ENCODE peak calls at places on chromosome 13, in four cellular contexts. One of them, this sample, is unnamed.
A peak's percentile ranks its signal among the peaks of the same experiment; 100 is the strongest.

GRCh38 chr13:20106751-20107150 is 54.1 kb downstream of the GJA3 start:
- DNase-seq in breast epithelium: no peak
- DNase-seq in esophagus muscularis mucosa: no peak
- DNase-seq in GM12878: no peak
- DNase-seq in this sample: no peak

GRCh38 chr13:37621811-37622361 is 23.3 kb upstream of the POSTN start:
- DNase-seq in esophagus muscularis mucosa: no peak
- DNase-seq in GM12878: no peak
- DNase-seq in breast epithelium: no peak
- DNase-seq in this sample: no peak

GRCh38 chr13:77781804-77782203 is 84.3 kb downstream of the SLAIN1 start:
- DNase-seq in breast epithelium: no peak
- DNase-seq in esophagus muscularis mucosa: no peak
- DNase-seq in GM12878: no peak
- DNase-seq in this sample: no peak

GRCh38 chr13:80011448-80012212 is 329.3 kb downstream of the SPRY2 start:
- DNase-seq in GM12878: no peak
- DNase-seq in breast epithelium: no peak
- DNase-seq in esophagus muscularis mucosa: no peak
- DNase-seq in this sample: no peak

GRCh38 chr13:98467263-98467985 is 109.5 kb downstream of the STK24 start:
- DNase-seq in esophagus muscularis mucosa: no peak
- DNase-seq in GM12878: no peak
- DNase-seq in breast epithelium: no peak
- DNase-seq in this sample: no peak

GRCh38 chr13:113207890-113208423 is 512 bp downstream of the PCID2 start:
- DNase-seq in breast epithelium: no peak
- DNase-seq in esophagus muscularis mucosa: no peak
- DNase-seq in GM12878: no peak
- DNase-seq in this sample: no peak

GRCh38 chr13:38763446-38764381 is 76.8 kb downstream of the FREM2 start:
- DNase-seq in breast epithelium: no peak
- DNase-seq in esophagus muscularis mucosa: no peak
- DNase-seq in GM12878: no peak
- DNase-seq in this sample: no peak

GRCh38 chr13:84658881-84659661 is 776.8 kb upstream of the SLITRK1 start:
- DNase-seq in esophagus muscularis mucosa: no peak
- DNase-seq in breast epithelium: no peak
- DNase-seq in GM12878: no peak
- DNase-seq in this sample: no peak

GRCh38 chr13:48437381-48437780 is 24.5 kb upstream of the LPAR6 start:
- DNase-seq in esophagus muscularis mucosa: no peak
- DNase-seq in breast epithelium: no peak
- DNase-seq in GM12878: no peak
- DNase-seq in this sample: no peak

GRCh38 chr13:23469901-23470525 is 36.5 kb upstream of the SACS start:
- DNase-seq in esophagus muscularis mucosa: no peak
- DNase-seq in GM12878: no peak
- DNase-seq in breast epithelium: no peak
- DNase-seq in this sample: no peak

GRCh38 chr13:80374453-80374852 is 33.5 kb upstream of the SPRY2 start:
- DNase-seq in esophagus muscularis mucosa: no peak
- DNase-seq in GM12878: no peak
- DNase-seq in breast epithelium: no peak
- DNase-seq in this sample: no peak

GRCh38 chr13:110229905-110230563 is 76.9 kb downstream of the COL4A1 start:
- DNase-seq in GM12878: no peak
- DNase-seq in esophagus muscularis mucosa: peak; percentile 66
- DNase-seq in breast epithelium: no peak
- DNase-seq in this sample: no peak

GRCh38 chr13:110232756-110233155 is 74.2 kb downstream of the COL4A1 start:
- DNase-seq in esophagus muscularis mucosa: peak; percentile 90
- DNase-seq in breast epithelium: no peak
- DNase-seq in GM12878: no peak
- DNase-seq in this sample: no peak

GRCh38 chr13:110230661-110231347 is 76.2 kb downstream of the COL4A1 start:
- DNase-seq in GM12878: no peak
- DNase-seq in breast epithelium: no peak
- DNase-seq in esophagus muscularis mucosa: peak; percentile 74
- DNase-seq in this sample: no peak

GRCh38 chr13:110232146-110232545 is 74.8 kb downstream of the COL4A1 start:
- DNase-seq in esophagus muscularis mucosa: peak; percentile 45
- DNase-seq in breast epithelium: no peak
- DNase-seq in GM12878: no peak
- DNase-seq in this sample: no peak

GRCh38 chr13:110231348-110232047 is 75.5 kb downstream of the COL4A1 start:
- DNase-seq in GM12878: no peak
- DNase-seq in esophagus muscularis mucosa: peak; percentile 62
- DNase-seq in breast epithelium: no peak
- DNase-seq in this sample: no peak
- TF ChIP-seq POLR2A in GM12878: no peak
- TF ChIP-seq POLR2A in esophagus muscularis mucosa: no peak
- TF ChIP-seq POLR2A in breast epithelium: no peak
- TF ChIP-seq POLR2A in this sample: no peak

DNA sequence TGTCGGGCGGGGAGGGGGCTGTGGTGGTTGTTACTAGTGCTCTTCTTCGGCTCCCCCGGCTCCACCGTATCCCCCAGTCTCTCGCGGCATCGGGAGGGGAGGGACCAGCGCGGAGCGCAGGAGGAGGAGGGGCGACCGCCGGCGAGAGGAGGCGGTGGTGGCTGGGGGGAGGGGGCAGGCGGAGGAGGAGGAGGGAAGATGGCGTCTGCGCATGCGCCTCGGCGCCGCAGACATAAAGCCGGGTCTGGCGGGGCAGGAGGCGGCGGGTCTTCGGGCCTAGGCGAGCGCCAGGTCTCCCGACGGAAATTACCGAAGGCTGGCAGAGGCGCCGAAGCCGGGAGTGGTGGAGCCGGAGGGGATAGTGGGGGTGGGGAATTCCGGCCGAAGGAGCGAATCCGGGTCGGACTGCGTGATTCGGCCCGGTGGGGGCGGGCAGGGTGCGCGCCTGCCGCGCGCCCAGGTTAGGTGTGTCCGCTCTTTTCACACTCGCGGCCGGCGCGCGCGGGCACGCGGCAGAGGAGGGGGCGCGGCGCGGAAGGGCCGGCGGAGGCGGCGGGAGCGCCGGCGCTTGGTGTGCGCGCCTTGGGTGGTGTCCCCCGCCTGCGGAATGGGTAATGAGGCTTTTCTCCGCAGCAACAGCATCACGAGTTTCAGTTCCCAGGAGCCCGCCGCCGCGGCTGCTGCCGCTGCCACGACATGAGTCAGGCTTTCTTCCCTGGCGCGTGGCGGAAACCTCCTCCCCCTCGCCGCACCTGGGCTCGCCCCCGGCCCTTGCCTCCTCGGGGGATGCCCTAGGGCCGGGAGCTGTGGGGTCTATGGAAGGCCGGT is 1.3 kb upstream of the TSC22D1 start:
- DNase-seq in GM12878: peak; percentile 45
- DNase-seq in breast epithelium: peak; percentile 95
- DNase-seq in esophagus muscularis mucosa: peak; percentile 98
- DNase-seq in this sample: peak; percentile 75
- TF ChIP-seq POLR2A in GM12878: peak; percentile 66
- TF ChIP-seq POLR2A in breast epithelium: peak; percentile 9
- TF ChIP-seq POLR2A in esophagus muscularis mucosa: no peak
- TF ChIP-seq POLR2A in this sample: no peak

GRCh38 chr13:82898625-82899024 is 983.6 kb downstream of the SLITRK1 start:
- DNase-seq in esophagus muscularis mucosa: no peak
- DNase-seq in GM12878: no peak
- DNase-seq in breast epithelium: no peak
- DNase-seq in this sample: no peak
- TF ChIP-seq POLR2A in esophagus muscularis mucosa: no peak
- TF ChIP-seq POLR2A in GM12878: no peak
- TF ChIP-seq POLR2A in breast epithelium: no peak
- TF ChIP-seq POLR2A in this sample: no peak

GRCh38 chr13:40982772-40983171 is 36.3 kb downstream of the ELF1 start:
- DNase-seq in breast epithelium: no peak
- DNase-seq in GM12878: peak; percentile 84
- DNase-seq in esophagus muscularis mucosa: no peak
- DNase-seq in this sample: no peak
- TF ChIP-seq POLR2A in breast epithelium: no peak
- TF ChIP-seq POLR2A in GM12878: no peak
- TF ChIP-seq POLR2A in esophagus muscularis mucosa: no peak
- TF ChIP-seq POLR2A in this sample: peak; percentile 59

DNA sequence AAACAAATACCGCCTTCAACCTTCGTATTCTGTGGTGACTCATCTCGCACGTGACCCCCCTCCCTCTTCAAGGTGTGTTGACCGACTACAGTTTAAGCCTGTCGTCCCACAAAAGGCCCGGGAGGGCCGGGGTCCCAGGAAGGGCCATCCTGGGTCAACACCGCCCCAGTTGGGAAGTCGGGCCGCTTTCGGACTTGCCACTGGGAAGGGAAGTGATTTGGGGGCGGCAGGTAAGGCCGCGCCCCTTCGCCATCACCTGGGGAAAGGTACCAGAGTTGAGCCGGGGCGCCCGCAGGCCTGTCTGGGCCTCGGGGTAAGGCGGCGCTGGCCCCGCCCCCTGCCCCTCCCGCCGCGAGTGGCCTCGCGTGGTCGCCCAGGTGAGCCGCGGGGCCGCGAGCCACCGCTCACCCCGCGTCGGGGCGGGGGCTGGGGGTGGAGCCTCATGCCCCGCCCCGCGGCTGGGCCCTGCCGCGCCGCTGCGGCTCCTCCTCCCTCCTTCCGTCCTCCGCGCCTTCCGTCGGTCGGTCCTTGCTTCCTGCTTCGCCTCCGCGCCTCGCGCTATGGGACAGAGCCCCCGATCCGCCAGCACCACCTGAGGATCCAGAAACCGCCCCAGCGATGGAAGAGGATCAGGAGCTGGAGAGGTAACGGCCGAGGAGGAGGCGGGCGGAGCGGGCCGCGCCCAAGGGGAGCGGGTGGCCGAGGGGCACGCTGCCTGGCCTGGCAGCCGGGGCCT is at the start of gene POLR1D:
- DNase-seq in breast epithelium: peak; percentile 76
- DNase-seq in esophagus muscularis mucosa: no peak
- DNase-seq in GM12878: peak; percentile 41
- DNase-seq in this sample: peak; percentile 67
- TF ChIP-seq POLR2A in breast epithelium: peak; percentile 28
- TF ChIP-seq POLR2A in esophagus muscularis mucosa: peak; percentile 22
- TF ChIP-seq POLR2A in GM12878: peak; percentile 95
- TF ChIP-seq POLR2A in this sample: peak; percentile 87

DNA sequence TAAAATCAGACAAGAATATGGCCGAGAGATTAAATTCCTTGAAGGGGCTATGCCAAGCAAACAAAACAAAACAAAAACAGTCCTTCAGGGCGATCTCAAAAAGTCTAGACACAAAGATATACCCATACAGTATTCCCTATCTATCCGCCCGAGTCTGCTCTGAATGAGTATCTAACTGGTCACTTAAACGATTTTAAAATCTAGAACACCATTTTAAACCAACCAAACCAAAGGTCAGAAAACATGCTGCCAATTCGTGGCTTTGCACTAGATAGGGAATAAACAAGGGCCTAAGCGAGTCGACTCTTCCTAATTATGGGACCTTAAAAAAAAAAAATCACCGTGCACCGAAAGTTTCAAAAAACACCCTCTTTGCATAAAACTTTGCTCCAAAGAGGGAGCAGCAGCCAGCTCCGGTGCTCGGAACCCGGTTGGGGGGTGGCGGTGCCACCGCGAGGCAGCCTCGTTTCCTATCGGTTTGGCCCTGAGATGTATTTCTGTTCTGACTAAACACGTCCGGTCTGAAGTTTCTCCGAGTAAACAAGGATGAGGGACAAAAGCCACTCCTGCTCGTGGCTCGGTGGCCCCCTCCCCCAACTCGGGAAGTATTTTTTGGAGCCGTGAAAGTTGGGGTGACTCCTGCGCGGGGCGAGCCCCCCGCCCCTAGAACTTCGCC is 1.8 kb downstream of the HMGB1 start:
- DNase-seq in esophagus muscularis mucosa: peak; percentile 92
- DNase-seq in breast epithelium: peak; percentile 54
- DNase-seq in GM12878: no peak
- DNase-seq in this sample: peak; percentile 35
- TF ChIP-seq POLR2A in esophagus muscularis mucosa: no peak
- TF ChIP-seq POLR2A in breast epithelium: no peak
- TF ChIP-seq POLR2A in GM12878: no peak
- TF ChIP-seq POLR2A in this sample: peak; percentile 68